ENCODE peak calls at places on chromosomes 12 and 14, in nine cellular contexts. C is K562, J is ovary, G is tibial nerve, B is Peyer's patch, W is uterus, K is NB4, L is transverse colon, M is body of pancreas. N is an unnamed sample.

GRCh38 chr14:31761325-31761724 is 200.1 kb downstream of the NUBPL start:
- DNase-seq in G (no peak), M (no peak), B (no peak), K (no peak), L (no peak), C (no peak), W (no peak), J (no peak), N (no peak)

GRCh38 chr12:11542599-11542998 is 106.9 kb upstream of the ETV6 start:
- DNase-seq in J (no peak), K (no peak), B (no peak), C (no peak), L (no peak), M (no peak), G (no peak), W (no peak), N (no peak)

GRCh38 chr14:22555573-22556011 is 33.4 kb downstream of the DAD1 start:
- DNase-seq in C (no peak), G (no peak), W (no peak), K (peak), M (no peak), B (no peak), J (no peak), L (no peak), N (no peak)

GRCh38 chr12:69096669-69097364 is 142.6 kb upstream of the CPSF6 start:
- DNase-seq in W (no peak), K (peak), C (no peak), L (no peak), J (no peak), G (no peak), B (no peak), M (no peak), N (no peak)

GRCh38 chr14:95104911-95105310 is 52.4 kb downstream of the DICER1 start:
- DNase-seq in K (no peak), L (no peak), G (no peak), M (no peak), C (no peak), J (no peak), B (no peak), W (no peak), N (no peak)

GRCh38 chr12:67697443-67697842 is 48.9 kb downstream of the DYRK2 start:
- DNase-seq in W (no peak), C (no peak), G (no peak), J (no peak), M (no peak), B (no peak), L (no peak), K (no peak), N (no peak)

GRCh38 chr12:9041321-9041720 is 52.0 kb downstream of the KLRG1 start:
- DNase-seq in W (no peak), J (no peak), C (no peak), K (no peak), B (no peak), G (no peak), M (no peak), L (no peak), N (no peak)

GRCh38 chr14:103905861-103906456 is 22.3 kb upstream of the TDRD9 start:
- DNase-seq in B (no peak), C (no peak), G (no peak), K (peak), W (no peak), M (no peak), J (no peak), L (no peak), N (no peak)

GRCh38 chr12:56953314-56953713 is 4.1 kb downstream of the RDH16 start:
- DNase-seq in M (no peak), L (no peak), C (no peak), B (no peak), W (no peak), J (no peak), G (no peak), K (no peak), N (no peak)

GRCh38 chr14:35352274-35353233 is 52.0 kb downstream of the NFKBIA start:
- DNase-seq in W (no peak), M (no peak), J (no peak), K (peak), B (no peak), L (no peak), C (no peak), G (no peak), N (no peak)

GRCh38 chr12:123056709-123057108 is 76.2 kb downstream of the ARL6IP4 start:
- DNase-seq in W (no peak), G (no peak), B (no peak), J (no peak), M (no peak), C (no peak), K (no peak), L (no peak), N (no peak)

GRCh38 chr14:70045715-70046535 is 142.8 kb downstream of the SLC8A3 start:
- DNase-seq in G (no peak), M (peak), C (peak), B (no peak), J (no peak), K (peak), W (no peak), L (peak), N (peak)

GRCh38 chr12:50913224-50913623 is 39.1 kb upstream of the HIGD1C start:
- DNase-seq in W (no peak), B (no peak), K (no peak), J (no peak), M (no peak), G (no peak), C (no peak), L (no peak), N (no peak)

GRCh38 chr12:132423251-132424117 is 66.5 kb upstream of the FBRSL1 start:
- DNase-seq in L (no peak), M (no peak), G (no peak), K (peak), B (no peak), C (peak), J (no peak), W (no peak), N (no peak)

GRCh38 chr14:54617467-54617866 is 50.5 kb downstream of the SAMD4A start:
- DNase-seq in L (no peak), J (no peak), K (no peak), W (no peak), G (no peak), C (no peak), B (no peak), M (no peak), N (no peak)

GRCh38 chr12:87953257-87953860 is 75.8 kb downstream of the C12orf50 start:
- DNase-seq in J (no peak), C (peak), M (no peak), G (no peak), L (no peak), B (no peak), K (peak), W (no peak), N (no peak)

GRCh38 chr12:114186241-114187002 is 219.5 kb downstream of the TBX5 start:
- DNase-seq in W (no peak), G (no peak), B (no peak), M (no peak), K (no peak), L (no peak), C (no peak), J (no peak), N (no peak)

GRCh38 chr14:55297611-55298323 is 26.5 kb downstream of the FBXO34 start:
- DNase-seq in C (no peak), L (peak), J (no peak), B (no peak), K (no peak), G (no peak), M (peak), W (no peak), N (no peak)

GRCh38 chr14:44361083-44361482 is 146.0 kb downstream of the FSCB start:
- DNase-seq in L (no peak), C (no peak), W (no peak), M (no peak), B (no peak), J (no peak), K (no peak), G (no peak), N (no peak)

GRCh38 chr12:66132408-66132807 is 1.9 kb upstream of the LLPH start:
- DNase-seq in K (peak), C (no peak), J (no peak), W (no peak), M (no peak), B (no peak), L (no peak), G (no peak), N (no peak)

GRCh38 chr12:89573081-89573810 is 47.4 kb upstream of the POC1B start:
- DNase-seq in C (no peak), G (no peak), W (no peak), L (no peak), J (no peak), B (no peak), M (no peak), K (no peak), N (no peak)

GRCh38 chr12:12613334-12613733 is 1.7 kb downstream of the CREBL2 start:
- DNase-seq in L (no peak), C (no peak), B (no peak), K (peak), J (no peak), W (no peak), G (no peak), M (no peak), N (no peak)

GRCh38 chr12:119229837-119230236 is 51.1 kb downstream of the HSPB8 start:
- DNase-seq in J (no peak), L (no peak), C (peak), K (peak), G (no peak), B (no peak), W (no peak), M (no peak), N (no peak)

GRCh38 chr14:36988568-36988967 is 183.8 kb downstream of the SLC25A21 start:
- DNase-seq in B (no peak), G (no peak), M (no peak), L (no peak), C (no peak), W (no peak), J (no peak), K (no peak), N (no peak)

GRCh38 chr14:94394594-94395305 is 6.3 kb upstream of the SERPINA1 start:
- DNase-seq in M (no peak), G (peak), L (peak), J (no peak), K (peak), W (no peak), C (no peak), B (no peak), N (peak)

GRCh38 chr12:46892034-46892705 is 66.4 kb upstream of the SLC38A4 start:
- DNase-seq in C (no peak), G (no peak), M (no peak), K (no peak), L (no peak), J (no peak), B (no peak), W (no peak), N (no peak)

GRCh38 chr12:124964836-124965462 is 24.0 kb downstream of the DHX37 start:
- DNase-seq in J (no peak), C (no peak), B (no peak), L (no peak), W (no peak), M (no peak), K (no peak), G (no peak), N (no peak)

GRCh38 chr14:72617391-72618011 is 276.4 kb downstream of the DPF3 start:
- DNase-seq in K (no peak), J (peak), G (no peak), B (no peak), C (no peak), L (no peak), M (no peak), W (no peak), N (peak)

GRCh38 chr14:101894365-101895113 is 69.8 kb upstream of the DYNC1H1 start:
- DNase-seq in K (no peak), J (no peak), M (no peak), G (no peak), B (no peak), L (peak), C (no peak), W (no peak), N (no peak)

GRCh38 chr12:62347922-62348650 is 87.9 kb downstream of the USP15 start:
- DNase-seq in M (no peak), J (no peak), L (no peak), C (no peak), B (no peak), K (no peak), W (no peak), G (no peak), N (no peak)

GRCh38 chr14:69008411-69008810 is 29.3 kb upstream of the ACTN1 start:
- DNase-seq in C (no peak), J (no peak), M (no peak), G (no peak), B (no peak), L (no peak), K (no peak), W (no peak), N (no peak)

GRCh38 chr14:76953196-76953945 is 75.1 kb downstream of the IRF2BPL start:
- DNase-seq in G (peak), B (peak), W (peak), M (peak), J (peak), K (peak), C (peak), L (peak), N (peak)
- TF ChIP-seq POLR2A in G (no peak), B (peak), W (peak), M (peak), J (no peak), K (no peak), C (no peak), L (peak), N (no peak)

GRCh38 chr14:24171422-24172260 is at the start of gene REC8:
- DNase-seq in G (peak), B (peak), J (peak), L (peak), C (no peak), M (peak), K (no peak), W (peak), N (no peak)
- TF ChIP-seq POLR2A in G (no peak), B (no peak), J (no peak), L (peak), C (no peak), M (peak), K (no peak), W (no peak), N (no peak)

GRCh38 chr12:103948746-103949406 is 16.8 kb upstream of the TDG start:
- DNase-seq in C (no peak), M (no peak), B (no peak), G (no peak), L (no peak), J (no peak), W (no peak), K (no peak), N (no peak)
- TF ChIP-seq POLR2A in C (peak), M (no peak), B (no peak), G (no peak), L (no peak), J (no peak), W (no peak), K (no peak), N (no peak)

DNA sequence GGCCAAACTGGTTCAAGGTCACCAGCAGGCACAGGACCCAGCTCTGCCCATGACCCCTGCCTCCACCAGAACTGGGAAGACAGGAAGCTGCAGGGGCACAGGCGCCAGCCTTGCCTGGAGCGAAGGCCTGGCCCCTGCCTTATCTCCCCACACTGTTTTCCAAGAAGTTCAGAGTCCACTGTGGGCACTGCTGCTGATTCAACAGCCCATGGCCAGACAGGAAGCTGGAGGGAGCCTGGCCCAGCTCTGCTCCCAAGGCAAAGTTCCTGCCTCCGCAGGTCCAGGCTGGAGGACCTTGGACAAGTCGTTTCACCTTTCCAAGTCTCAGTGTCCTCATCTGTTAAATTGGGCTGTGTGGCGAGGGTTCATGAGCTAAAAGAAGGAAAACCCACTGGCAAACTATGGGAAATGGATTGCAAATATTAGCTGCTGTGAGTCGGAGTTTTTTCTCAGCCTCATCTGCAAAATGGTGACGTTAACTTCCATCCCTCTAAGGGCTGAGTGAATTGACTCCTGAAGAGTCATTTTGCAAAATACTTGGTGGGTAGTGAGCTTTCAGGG is 1.2 kb downstream of the PHETA1 start:
- DNase-seq in C (peak), J (peak), W (no peak), B (no peak), M (peak), L (peak), K (no peak), G (no peak), N (no peak)
- TF ChIP-seq POLR2A in C (no peak), J (no peak), W (no peak), B (peak), M (peak), L (peak), K (no peak), G (no peak), N (no peak)

DNA sequence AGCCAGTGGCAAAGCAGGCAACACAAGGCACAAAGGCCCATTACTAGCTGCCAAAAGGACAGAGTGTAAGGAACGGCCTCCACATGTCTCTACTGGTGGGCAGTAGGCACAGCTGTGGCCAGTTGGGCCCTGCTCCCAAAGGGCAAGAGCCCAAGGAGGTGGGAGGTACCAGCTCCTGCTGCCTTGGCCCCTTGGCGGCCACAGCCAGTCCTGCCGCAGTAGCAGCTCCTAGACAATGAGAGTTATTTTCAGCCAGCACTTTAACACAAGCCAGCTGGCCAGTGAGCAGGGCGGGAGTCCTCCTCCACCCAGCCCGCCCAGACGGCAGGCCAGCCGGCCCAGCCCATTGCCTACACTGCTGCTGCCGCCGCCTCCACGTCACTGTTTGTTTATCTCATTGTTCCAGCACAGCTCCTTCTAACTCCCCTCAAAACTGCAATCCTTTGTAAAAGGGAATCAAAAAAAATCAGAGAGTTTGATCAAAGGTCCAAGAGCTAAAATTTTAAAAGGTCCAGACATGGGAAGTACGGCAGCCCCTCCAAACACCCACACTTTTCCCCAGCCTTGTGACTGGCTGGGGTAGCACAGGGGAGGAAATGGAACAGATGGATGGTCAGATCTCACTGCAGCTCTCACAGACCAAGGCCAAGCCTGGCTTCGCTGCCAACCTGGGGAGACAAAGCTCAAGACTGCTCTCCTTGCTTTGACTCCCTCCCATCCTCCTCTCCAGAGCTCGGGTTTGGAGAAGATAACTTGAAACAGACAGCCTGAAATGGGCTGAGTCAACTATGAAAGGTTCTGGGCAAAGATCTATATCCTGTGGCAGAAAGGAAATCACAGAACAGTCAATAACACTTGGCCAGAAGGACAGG is 33.5 kb downstream of the FMNL3 start:
- DNase-seq in G (peak), W (peak), C (peak), L (peak), K (no peak), M (peak), J (peak), B (peak), N (peak)
- TF ChIP-seq POLR2A in G (peak), W (peak), C (peak), L (peak), K (no peak), M (peak), J (peak), B (peak), N (no peak)

N was measured in lower leg skin.